ENCODE peak calls at places on chromosomes 6 and 20, in seven cellular contexts. Y is GM10248; E is BE2C; Z is NCI-H1092; O is glutamatergic neuron; B is CD8-positive, alpha-beta memory T cell; S is nephron progenitor cell. C is an unnamed sample.

GRCh38 chr6:31969712-31970603 is 2.0 kb downstream of the DXO start:
- DNase-seq in E (no peak), S (no peak), Y (no peak), Z (no peak), B (no peak), O (no peak), C (no peak)

GRCh38 chr6:167505782-167506181 is 180.9 kb downstream of the TTLL2 start:
- DNase-seq in B (no peak), E (no peak), Y (no peak), O (no peak), Z (no peak), S (no peak), C (no peak)

GRCh38 chr6:43283905-43284304 is 14.2 kb upstream of the SLC22A7 start:
- DNase-seq in E (no peak), B (no peak), Z (no peak), O (no peak), Y (no peak), S (no peak), C (no peak)

GRCh38 chr20:5990946-5991345 is 40.5 kb downstream of the MCM8 start:
- DNase-seq in Z (no peak), E (no peak), Y (no peak), S (no peak), B (no peak), O (no peak), C (no peak)

GRCh38 chr6:155850408-155850841 is 394.8 kb upstream of the NOX3 start:
- DNase-seq in Y (no peak), S (no peak), O (no peak), B (no peak), Z (no peak), E (no peak), C (no peak)

GRCh38 chr6:33592595-33593413 is 12.7 kb upstream of the BAK1 start:
- DNase-seq in Y (peak; percentile 71), O (peak; percentile 70), S (peak; percentile 60), Z (no peak), E (no peak), B (peak; percentile 41), C (no peak)

GRCh38 chr6:156865019-156865629 is 87.9 kb downstream of the ARID1B start:
- DNase-seq in Y (no peak), O (no peak), Z (no peak), S (no peak), E (no peak), B (no peak), C (no peak)

GRCh38 chr20:1958426-1958825 is 35.4 kb downstream of the PDYN start:
- DNase-seq in S (no peak), Z (no peak), B (no peak), Y (no peak), E (no peak), O (no peak), C (no peak)

GRCh38 chr6:106918128-106918527 is 56.4 kb downstream of the CD24 start:
- DNase-seq in E (no peak), O (no peak), Y (no peak), B (no peak), Z (peak; percentile 71), S (no peak), C (no peak)

GRCh38 chr20:11553603-11554002 is 364.1 kb upstream of the BTBD3 start:
- DNase-seq in S (no peak), O (no peak), Y (no peak), Z (no peak), B (no peak), E (no peak), C (no peak)

GRCh38 chr6:45679631-45680030 is 301.9 kb upstream of the SUPT3H start:
- DNase-seq in S (no peak), Y (no peak), E (no peak), Z (no peak), O (no peak), B (no peak), C (no peak)

GRCh38 chr6:40185486-40185885 is 251.2 kb upstream of the MOCS1 start:
- DNase-seq in Y (no peak), E (no peak), S (no peak), O (no peak), Z (no peak), B (no peak), C (no peak)

GRCh38 chr6:46632053-46632452 is 20.6 kb downstream of the CYP39A1 start:
- DNase-seq in O (no peak), S (no peak), Y (no peak), B (no peak), Z (no peak), E (no peak), C (no peak)

GRCh38 chr6:16402501-16402900 is 164.1 kb downstream of the GMPR start:
- DNase-seq in Y (no peak), E (peak; percentile 77), S (no peak), Z (no peak), B (no peak), O (no peak), C (no peak)

GRCh38 chr6:67175091-67175490 is 1460.0 kb upstream of the ADGRB3 start:
- DNase-seq in S (no peak), Z (no peak), Y (no peak), E (no peak), B (no peak), O (no peak), C (no peak)

GRCh38 chr20:48008850-48009535 is 223.7 kb upstream of the SULF2 start:
- DNase-seq in B (no peak), Y (no peak), O (no peak), S (no peak), Z (no peak), E (no peak), C (no peak)

GRCh38 chr6:113276631-113277030 is 580.5 kb upstream of the MARCKS start:
- DNase-seq in O (no peak), S (no peak), E (no peak), Y (no peak), B (no peak), Z (no peak), C (no peak)

GRCh38 chr6:106056738-106057390 is 29.3 kb upstream of the PRDM1 start:
- DNase-seq in O (no peak), Y (no peak), S (no peak), Z (no peak), B (no peak), E (no peak), C (peak; percentile 27)

GRCh38 chr20:45066372-45066771 is 34.6 kb downstream of the KCNS1 start:
- DNase-seq in S (no peak), Y (no peak), O (no peak), E (no peak), B (no peak), Z (no peak), C (no peak)

GRCh38 chr20:574297-574942 is 30.8 kb upstream of the CSNK2A1 start:
- DNase-seq in B (no peak), Y (no peak), E (no peak), S (no peak), O (peak; percentile 40), Z (no peak), C (no peak)

GRCh38 chr6:165556116-165556843 is 106.8 kb downstream of the PDE10A start:
- DNase-seq in S (no peak), B (no peak), O (no peak), E (no peak), Z (peak; percentile 88), Y (no peak), C (no peak)

GRCh38 chr6:121932071-121933009 is 467.1 kb upstream of the HSF2 start:
- DNase-seq in Y (no peak), O (peak; percentile 63), B (no peak), Z (no peak), E (no peak), S (peak; percentile 70), C (no peak)

GRCh38 chr6:127893541-127893940 is 7.3 kb downstream of the THEMIS start:
- DNase-seq in B (no peak), E (no peak), Z (no peak), S (no peak), Y (no peak), O (no peak), C (no peak)

GRCh38 chr6:135922746-135923145 is 71.2 kb downstream of the PDE7B start:
- DNase-seq in B (no peak), E (peak; percentile 58), Y (no peak), O (no peak), Z (no peak), S (no peak), C (no peak)

GRCh38 chr6:73180718-73181619 is 44.3 kb downstream of the KHDC1L start:
- DNase-seq in E (peak; percentile 53), S (peak; percentile 43), Z (no peak), Y (peak; percentile 56), B (peak; percentile 31), O (peak; percentile 46), C (peak; percentile 65)

GRCh38 chr6:149128489-149129145 is 188.9 kb upstream of the TAB2 start:
- DNase-seq in S (no peak), O (no peak), Z (no peak), Y (no peak), E (no peak), B (no peak), C (no peak)

GRCh38 chr20:2026514-2026913 is 32.7 kb upstream of the PDYN start:
- DNase-seq in Y (no peak), S (no peak), Z (no peak), B (no peak), E (no peak), O (no peak), C (no peak)

GRCh38 chr6:73969982-73970960 is 274.3 kb downstream of the CD109 start:
- DNase-seq in S (peak; percentile 8), B (no peak), E (no peak), Z (peak; percentile 35), Y (peak; percentile 11), O (no peak), C (peak; percentile 13)

GRCh38 chr6:33694401-33694931 is 17.0 kb downstream of the UQCC2 start:
- DNase-seq in O (peak; percentile 73), Z (no peak), E (no peak), Y (no peak), S (no peak), B (peak; percentile 64), C (no peak)

GRCh38 chr20:36112112-36112511 is 42.4 kb upstream of the EPB41L1 start:
- DNase-seq in Y (no peak), O (no peak), Z (no peak), B (no peak), E (no peak), S (no peak), C (no peak)

GRCh38 chr20:44056010-44056698 is 130.8 kb downstream of the JPH2 start:
- DNase-seq in O (peak; percentile 48), B (peak; percentile 22), E (peak; percentile 74), S (peak; percentile 46), Z (no peak), Y (no peak), C (no peak)

GRCh38 chr6:3510617-3511016 is 53.8 kb upstream of the SLC22A23 start:
- DNase-seq in O (no peak), B (no peak), Y (no peak), Z (no peak), S (no peak), E (no peak), C (no peak)

GRCh38 chr6:157398151-157398550 is 17.2 kb downstream of the ZDHHC14 start:
- DNase-seq in B (no peak), S (no peak), Y (no peak), E (no peak), O (no peak), Z (no peak), C (no peak)

GRCh38 chr6:127079681-127080080 is 38.8 kb upstream of the RSPO3 start:
- DNase-seq in E (no peak), Y (no peak), Z (no peak), B (no peak), S (no peak), O (no peak), C (no peak)

GRCh38 chr6:121596441-121596840 is 161.0 kb downstream of the GJA1 start:
- DNase-seq in E (no peak), Z (no peak), S (no peak), B (no peak), O (no peak), Y (no peak), C (no peak)

GRCh38 chr6:50539441-50539840 is 173.9 kb upstream of the TFAP2D start:
- DNase-seq in B (no peak), E (no peak), S (no peak), Y (no peak), Z (no peak), O (no peak), C (no peak)

GRCh38 chr20:62627901-62628612 is 14.2 kb upstream of the SLCO4A1 start:
- DNase-seq in Y (peak; percentile 56), Z (no peak), E (no peak), S (no peak), B (no peak), O (no peak), C (no peak)

GRCh38 chr6:159217595-159218275 is 48.5 kb downstream of the FNDC1 start:
- DNase-seq in B (no peak), O (peak; percentile 74), Y (peak; percentile 67), Z (peak; percentile 12), E (peak; percentile 50), S (peak; percentile 64), C (peak; percentile 74)

C was measured in NCI-H345.